ENCODE peak calls at places on chromosomes 1 and 21, in nine cellular contexts. F is tibial artery; Z is GM23338; M is CD4-positive, alpha-beta T cell; B is uterus; G is AG09319; H is CD8-positive, alpha-beta T cell; X is RWPE1; C is cardiac fibroblast. V is an unnamed sample.

GRCh38 chr1:63885899-63886298 is 112.1 kb downstream of the ROR1 start:
- DNase-seq in F (no peak), Z (no peak), M (no peak), B (no peak), G (no peak), H (no peak), X (no peak), C (no peak), V (no peak)

GRCh38 chr1:34265396-34265795 is 88.7 kb downstream of the C1orf94 start:
- DNase-seq in F (no peak), Z (no peak), M (no peak), B (no peak), G (no peak), H (no peak), X (no peak), C (no peak), V (no peak)

GRCh38 chr1:240597153-240597745 is 14.7 kb downstream of the GREM2 start:
- DNase-seq in F (no peak), Z (no peak), M (no peak), B (no peak), G (no peak), H (no peak), X (no peak), C (no peak), V (no peak)

GRCh38 chr1:171985639-171986038 is 144.3 kb downstream of the DNM3 start:
- DNase-seq in F (no peak), Z (peak), M (no peak), B (no peak), G (no peak), H (no peak), X (no peak), C (peak), V (no peak)

GRCh38 chr1:245380790-245381535 is 226.2 kb downstream of the KIF26B start:
- DNase-seq in F (no peak), Z (peak), M (no peak), B (no peak), G (no peak), H (no peak), X (no peak), C (no peak), V (no peak)

GRCh38 chr1:7422561-7422960 is 348.5 kb upstream of the VAMP3 start:
- DNase-seq in F (peak), Z (no peak), M (peak), B (no peak), G (no peak), H (no peak), X (no peak), C (no peak), V (no peak)

GRCh38 chr1:205091043-205091740 is 6.9 kb upstream of the TMEM81 start:
- DNase-seq in F (no peak), Z (no peak), M (no peak), B (no peak), G (peak), H (no peak), X (no peak), C (peak), V (peak)

GRCh38 chr21:38691626-38692025 is 114.1 kb upstream of the ETS2 start:
- DNase-seq in F (no peak), Z (no peak), M (no peak), B (no peak), G (no peak), H (no peak), X (no peak), C (no peak), V (no peak)

GRCh38 chr1:217193151-217193550 is 437.7 kb downstream of the GPATCH2 start:
- DNase-seq in F (no peak), Z (no peak), M (no peak), B (no peak), G (no peak), H (no peak), X (peak), C (no peak), V (no peak)

GRCh38 chr1:92858564-92859399 is 26.9 kb downstream of the RPL5 start:
- DNase-seq in F (peak), Z (peak), M (no peak), B (peak), G (peak), H (peak), X (peak), C (peak), V (peak)

GRCh38 chr1:54249798-54250497 is 50.0 kb downstream of the MRPL37 start:
- DNase-seq in F (peak), Z (peak), M (no peak), B (no peak), G (no peak), H (no peak), X (peak), C (peak), V (no peak)

GRCh38 chr1:248755505-248755904 is at the start of gene LYPD8:
- DNase-seq in F (no peak), Z (no peak), M (no peak), B (no peak), G (no peak), H (no peak), X (no peak), C (no peak), V (no peak)

DNA sequence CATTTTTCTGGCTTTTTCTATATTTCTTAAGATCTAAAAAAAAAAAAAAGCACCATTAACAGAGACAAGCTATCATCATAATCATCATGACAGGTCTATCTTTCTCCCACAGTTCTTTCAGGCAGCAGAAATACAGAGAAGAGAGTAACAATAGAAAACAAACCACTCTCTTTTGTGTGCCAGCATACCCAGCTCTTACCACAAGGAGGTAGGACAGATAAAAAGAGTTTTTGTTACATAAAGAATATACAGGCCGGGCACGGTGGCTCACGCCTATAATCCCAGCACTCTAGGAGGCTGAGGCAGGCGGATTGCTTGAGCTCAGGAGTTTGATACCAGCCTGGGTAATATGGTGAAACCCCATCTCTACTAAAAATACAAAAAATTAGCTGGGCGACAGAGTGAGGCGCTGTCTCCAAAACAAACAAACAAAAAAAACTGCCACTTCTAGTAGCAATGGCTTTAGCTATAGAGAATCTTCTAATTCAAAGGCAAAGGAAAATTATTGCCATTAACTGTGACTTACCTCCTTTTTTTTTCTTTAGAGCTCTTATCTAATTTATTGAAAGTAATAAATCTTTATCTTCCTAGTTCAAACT is 39.7 kb downstream of the ANKRD13C start:
- DNase-seq in F (no peak), Z (peak), M (no peak), B (no peak), G (no peak), H (no peak), X (no peak), C (no peak), V (no peak)
- TF ChIP-seq CTCF in F (no peak), Z (peak), M (no peak), B (no peak), G (no peak), H (no peak), X (no peak), C (no peak), V (no peak)

GRCh38 chr1:47970882-47971281 is 26.3 kb downstream of the TRABD2B start:
- DNase-seq in F (no peak), Z (no peak), M (no peak), B (no peak), G (no peak), H (no peak), X (no peak), C (no peak), V (no peak)

GRCh38 chr1:47975302-47975921 is 21.8 kb downstream of the TRABD2B start:
- DNase-seq in F (no peak), Z (no peak), M (no peak), B (no peak), G (no peak), H (no peak), X (no peak), C (no peak), V (no peak)

GRCh38 chr1:47971385-47971784 is 25.8 kb downstream of the TRABD2B start:
- DNase-seq in F (no peak), Z (no peak), M (no peak), B (no peak), G (no peak), H (no peak), X (no peak), C (no peak), V (no peak)

GRCh38 chr1:47976267-47976666 is 20.9 kb downstream of the TRABD2B start:
- DNase-seq in F (no peak), Z (no peak), M (no peak), B (no peak), G (no peak), H (no peak), X (no peak), C (no peak), V (no peak)

GRCh38 chr1:47972864-47973437 is 24.2 kb downstream of the TRABD2B start:
- DNase-seq in F (no peak), Z (no peak), M (no peak), B (no peak), G (no peak), H (no peak), X (no peak), C (no peak), V (no peak)
- TF ChIP-seq CTCF in F (no peak), Z (peak), M (no peak), B (no peak), G (peak), H (no peak), X (no peak), C (peak), V (peak)

DNA sequence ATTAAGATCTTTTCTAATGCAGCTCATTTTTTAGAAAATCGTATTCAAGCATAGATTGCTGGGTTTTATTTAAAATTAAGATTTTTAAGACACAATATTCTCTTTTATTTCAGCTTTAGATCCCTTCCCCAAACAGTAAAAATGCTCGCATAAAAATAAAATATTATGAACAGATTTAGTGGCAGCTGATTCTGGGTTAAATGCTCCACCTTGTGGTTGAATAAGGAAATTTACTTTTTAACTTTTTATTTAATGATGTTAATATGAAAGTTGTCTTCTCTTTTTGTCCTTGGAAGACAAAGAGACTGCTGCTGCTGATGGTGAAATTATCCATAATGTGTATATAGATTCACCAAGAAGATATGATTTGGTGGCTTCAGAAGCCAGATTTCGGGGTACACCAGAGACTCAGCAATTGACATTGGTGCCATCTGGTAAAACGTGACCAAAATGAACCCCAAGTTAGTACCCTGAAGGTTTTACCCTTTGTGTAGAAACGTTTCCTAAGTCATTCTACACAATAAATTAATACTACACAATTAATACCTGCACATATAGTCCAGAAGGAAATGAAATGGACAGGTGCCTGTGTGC is 128.0 kb downstream of the ADAMTS1 start:
- DNase-seq in F (no peak), Z (peak), M (no peak), B (no peak), G (no peak), H (no peak), X (peak), C (peak), V (no peak)
- TF ChIP-seq CTCF in F (peak), Z (peak), M (peak), B (peak), G (peak), H (peak), X (peak), C (peak), V (peak)

DNA sequence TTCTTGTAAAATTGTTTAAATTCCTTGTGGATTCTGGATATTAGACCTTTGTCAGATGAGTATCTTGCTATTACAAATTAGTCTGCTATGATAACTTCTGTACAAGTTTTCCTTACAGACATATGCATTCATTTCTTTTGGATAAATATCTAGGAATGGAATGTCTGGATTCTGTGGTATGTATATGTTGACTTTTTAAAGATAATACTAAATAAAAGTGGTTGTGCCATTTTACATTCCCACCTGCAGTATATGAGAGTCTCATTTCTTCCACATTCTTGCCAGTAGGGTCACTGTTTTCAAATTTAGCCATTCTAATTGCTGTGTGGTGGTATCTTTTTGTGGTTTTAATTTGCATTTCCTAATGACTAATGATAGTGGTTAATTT is 53.9 kb downstream of the SYDE2 start:
- DNase-seq in F (no peak), Z (no peak), M (no peak), B (no peak), G (no peak), H (no peak), X (no peak), C (peak), V (no peak)
- TF ChIP-seq CTCF in F (no peak), Z (peak), M (no peak), B (no peak), G (no peak), H (no peak), X (no peak), C (peak), V (peak)

GRCh38 chr1:155760751-155761475 is 72.0 kb downstream of the DAP3 start:
- DNase-seq in F (no peak), Z (no peak), M (no peak), B (no peak), G (no peak), H (no peak), X (peak), C (no peak), V (no peak)

GRCh38 chr1:155761746-155762400 is 73.0 kb downstream of the DAP3 start:
- DNase-seq in F (no peak), Z (no peak), M (no peak), B (no peak), G (no peak), H (no peak), X (no peak), C (peak), V (no peak)

GRCh38 chr1:155759966-155760630 is 71.2 kb downstream of the DAP3 start:
- DNase-seq in F (no peak), Z (no peak), M (no peak), B (no peak), G (no peak), H (no peak), X (peak), C (no peak), V (no peak)
- TF ChIP-seq CTCF in F (no peak), Z (no peak), M (no peak), B (no peak), G (no peak), H (no peak), X (no peak), C (no peak), V (no peak)

GRCh38 chr1:14826172-14826636 is 227.7 kb downstream of the KAZN start:
- DNase-seq in F (peak), Z (no peak), M (no peak), B (peak), G (peak), H (no peak), X (no peak), C (peak), V (peak)
- TF ChIP-seq CTCF in F (no peak), Z (no peak), M (no peak), B (no peak), G (peak), H (no peak), X (no peak), C (no peak), V (peak)

GRCh38 chr1:24426738-24427468 is 11.3 kb downstream of the NIPAL3 start:
- DNase-seq in F (no peak), Z (no peak), M (no peak), B (no peak), G (no peak), H (no peak), X (no peak), C (no peak), V (no peak)
- TF ChIP-seq CTCF in F (no peak), Z (no peak), M (no peak), B (no peak), G (no peak), H (no peak), X (no peak), C (no peak), V (no peak)

GRCh38 chr1:202858306-202858705 is 30.6 kb downstream of the RABIF start:
- DNase-seq in F (peak), Z (no peak), M (no peak), B (peak), G (no peak), H (no peak), X (no peak), C (peak), V (peak)

GRCh38 chr1:202852163-202852904 is 36.6 kb downstream of the RABIF start:
- DNase-seq in F (no peak), Z (peak), M (no peak), B (no peak), G (no peak), H (no peak), X (peak), C (peak), V (peak)

GRCh38 chr1:202857136-202857610 is 31.8 kb downstream of the RABIF start:
- DNase-seq in F (no peak), Z (no peak), M (no peak), B (no peak), G (no peak), H (no peak), X (no peak), C (no peak), V (no peak)

GRCh38 chr1:202856034-202856433 is 32.9 kb downstream of the RABIF start:
- DNase-seq in F (no peak), Z (no peak), M (no peak), B (no peak), G (no peak), H (no peak), X (no peak), C (no peak), V (no peak)

GRCh38 chr1:202854787-202855186 is 34.2 kb downstream of the RABIF start:
- DNase-seq in F (no peak), Z (no peak), M (no peak), B (no peak), G (no peak), H (no peak), X (no peak), C (no peak), V (no peak)
- TF ChIP-seq CTCF in F (no peak), Z (no peak), M (no peak), B (no peak), G (no peak), H (no peak), X (no peak), C (no peak), V (no peak)

DNA sequence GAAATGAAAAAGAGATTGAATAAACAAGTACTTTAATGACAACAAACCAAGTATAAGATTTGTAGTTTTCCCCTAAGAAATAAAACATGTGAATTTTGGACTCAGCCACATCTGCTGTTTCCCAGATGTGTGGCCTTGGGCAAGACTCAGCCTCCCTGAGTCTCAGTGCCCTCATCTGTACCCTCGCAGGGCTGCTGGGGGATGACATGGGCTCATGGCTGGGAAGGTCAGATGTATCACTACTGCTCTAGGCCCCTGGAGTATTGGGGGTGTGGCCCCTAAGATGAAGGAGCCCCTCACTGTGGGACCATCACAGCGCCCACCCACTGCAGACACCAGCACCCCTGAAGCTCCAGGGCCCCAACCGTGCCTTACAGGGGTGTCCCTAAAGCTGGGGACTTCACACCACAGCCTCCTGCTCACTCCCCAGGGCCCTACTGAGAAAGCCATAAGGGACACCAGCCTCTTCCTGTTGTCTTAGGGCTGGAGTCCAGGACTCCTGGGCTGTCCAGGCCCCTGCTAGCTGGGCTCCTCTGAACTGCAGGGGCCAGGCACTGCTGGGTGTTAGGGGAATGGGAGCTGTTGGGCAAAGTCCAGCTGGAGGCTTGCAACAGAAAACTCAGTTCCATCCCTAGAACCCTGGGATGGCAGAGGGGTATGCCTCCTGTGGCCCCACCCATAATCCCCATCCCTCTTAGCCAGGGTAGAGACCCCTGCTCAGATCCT is 104.0 kb upstream of the WNT4 start:
- DNase-seq in F (no peak), Z (no peak), M (no peak), B (no peak), G (no peak), H (no peak), X (no peak), C (no peak), V (no peak)
- TF ChIP-seq CTCF in F (no peak), Z (no peak), M (no peak), B (no peak), G (no peak), H (no peak), X (no peak), C (no peak), V (no peak)